ENCODE peak calls at places on chromosomes 11 and 22, in four cellular contexts. O is CD8-positive, alpha-beta T cell; Z is C1 segment of cervical spinal cord; U is cardiac fibroblast. N is an unnamed sample.
A peak's percentile ranks its signal among the peaks of the same experiment; 100 is the strongest.

GRCh38 chr11:81278986-81279385 is 1454.7 kb downstream of the FAM181B start:
- DNase-seq in Z (no peak), O (no peak), U (no peak), N (no peak)

GRCh38 chr11:124829986-124830385 is 29.8 kb upstream of the MSANTD2 start:
- DNase-seq in O (no peak), U (peak; percentile 36), Z (no peak), N (no peak)

GRCh38 chr22:50305658-50306566 is 1.5 kb downstream of the PLXNB2 start:
- DNase-seq in O (no peak), Z (no peak), U (peak; percentile 98), N (no peak)

GRCh38 chr22:33090836-33091235 is 32.7 kb upstream of the SYN3 start:
- DNase-seq in U (no peak), O (no peak), Z (no peak), N (no peak)

GRCh38 chr11:96342131-96342970 is 644 bp downstream of the MAML2 start:
- DNase-seq in U (peak; percentile 43), O (no peak), Z (no peak), N (no peak)

GRCh38 chr22:44645531-44645930 is 56.5 kb upstream of the PRR5 start:
- DNase-seq in O (no peak), U (no peak), Z (no peak), N (no peak)

GRCh38 chr11:74546752-74547151 is 45.6 kb upstream of the POLD3 start:
- DNase-seq in O (no peak), Z (no peak), U (no peak), N (no peak)

GRCh38 chr11:124302756-124303155 is 11.0 kb downstream of the OR8D1 start:
- DNase-seq in Z (no peak), U (peak; percentile 3), O (no peak), N (no peak)

GRCh38 chr11:92211576-92212167 is 12.9 kb upstream of the FAT3 start:
- DNase-seq in O (no peak), Z (no peak), U (peak; percentile 32), N (no peak)

GRCh38 chr22:20219667-20220628 is 48.2 kb downstream of the RTN4R start:
- DNase-seq in Z (no peak), O (no peak), U (no peak), N (no peak)

GRCh38 chr11:2742611-2743426 is 43.0 kb upstream of the KCNQ1OT1 start:
- DNase-seq in Z (no peak), U (no peak), O (no peak), N (no peak)

GRCh38 chr11:63574856-63575602 is 11.8 kb upstream of the PLAAT2 start:
- DNase-seq in O (no peak), Z (no peak), U (peak; percentile 71), N (no peak)

GRCh38 chr11:40986320-40986719 is 473.1 kb downstream of the LRRC4C start:
- DNase-seq in Z (no peak), O (no peak), U (no peak), N (no peak)

GRCh38 chr11:115333106-115333505 is 171.1 kb downstream of the CADM1 start:
- DNase-seq in Z (no peak), U (no peak), O (no peak), N (no peak)

GRCh38 chr22:46592390-46592872 is 27.8 kb upstream of the GRAMD4 start:
- DNase-seq in U (peak; percentile 68), Z (no peak), O (no peak), N (no peak)

GRCh38 chr11:104582431-104582830 is 315.8 kb downstream of the CASP12 start:
- DNase-seq in O (no peak), U (no peak), Z (no peak), N (no peak)

GRCh38 chr11:19164230-19164855 is 37.4 kb downstream of the CSRP3 start:
- DNase-seq in Z (no peak), O (no peak), U (no peak), N (no peak)

GRCh38 chr22:49155039-49155808 is 672.4 kb downstream of the BRD1 start:
- DNase-seq in U (no peak), O (no peak), Z (no peak), N (no peak)

GRCh38 chr22:48366056-48366455 is 1461.6 kb downstream of the BRD1 start:
- DNase-seq in Z (no peak), O (no peak), U (no peak), N (no peak)

GRCh38 chr22:35150163-35151107 is 84.5 kb downstream of the ISX start:
- DNase-seq in Z (no peak), O (peak; percentile 21), U (peak; percentile 57), N (peak; percentile 26)